ENCODE peak calls at places on chromosomes 12 and 14, in seven cellular contexts. V is A172; I is stimulated activated CD8-positive, alpha-beta memory T cell treated with anti-CD3 and anti-CD28 coated beads, Interleukin-4, amount 100 ng/mL, for 4 hours; Q is breast epithelium; R is myocyte; P is lung; B is stimulated activated CD4-positive, alpha-beta T cell treated with anti-CD3 and anti-CD28 coated beads, Interleukin-1b, Interleukin-23, amount 100 ng/mL, for 24 hours. W is an unnamed sample.

GRCh38 chr14:62778847-62779246 is 266.4 kb downstream of the KCNH5 start:
- DNase-seq in V (no peak), I (no peak), Q (no peak), R (no peak), P (no peak), B (no peak), W (no peak)

GRCh38 chr14:75222208-75222701 is 45.8 kb upstream of the TMED10 start:
- DNase-seq in V (peak; percentile 70), I (no peak), Q (no peak), R (no peak), P (no peak), B (no peak), W (peak; percentile 40)

GRCh38 chr12:69405466-69405865 is 45.9 kb downstream of the YEATS4 start:
- DNase-seq in V (peak; percentile 97), I (no peak), Q (no peak), R (peak; percentile 90), P (no peak), B (no peak), W (peak; percentile 72)

GRCh38 chr12:88960213-88960878 is 380.1 kb upstream of the KITLG start:
- DNase-seq in V (peak; percentile 83), I (no peak), Q (no peak), R (peak; percentile 31), P (no peak), B (no peak), W (no peak)

GRCh38 chr14:78182722-78183121 is 12.5 kb downstream of the NRXN3 start:
- DNase-seq in V (no peak), I (no peak), Q (no peak), R (no peak), P (no peak), B (no peak), W (no peak)

GRCh38 chr12:76003263-76003640 is 28.3 kb downstream of the PHLDA1 start:
- DNase-seq in V (no peak), I (no peak), Q (no peak), R (peak; percentile 59), P (no peak), B (no peak), W (no peak)

GRCh38 chr12:92363295-92364146 is 217.9 kb upstream of the BTG1 start:
- DNase-seq in V (no peak), I (peak; percentile 19), Q (no peak), R (peak; percentile 99), P (no peak), B (no peak), W (no peak)

GRCh38 chr12:128864516-128865186 is 11.4 kb downstream of the GLT1D1 start:
- DNase-seq in V (no peak), I (no peak), Q (no peak), R (no peak), P (no peak), B (no peak), W (no peak)

GRCh38 chr12:49389092-49389703 is 21.9 kb downstream of the SPATS2 start:
- DNase-seq in V (no peak), I (peak; percentile 14), Q (no peak), R (no peak), P (peak; percentile 32), B (no peak), W (no peak)

GRCh38 chr12:67447180-67447579 is 178.0 kb downstream of the CAND1 start:
- DNase-seq in V (no peak), I (no peak), Q (no peak), R (no peak), P (no peak), B (no peak), W (no peak)

GRCh38 chr12:80230068-80230467 is 130.7 kb downstream of the OTOGL start:
- DNase-seq in V (peak; percentile 21), I (no peak), Q (no peak), R (peak; percentile 80), P (no peak), B (no peak), W (no peak)

GRCh38 chr12:38921025-38921677 is 15.8 kb upstream of the CPNE8 start:
- DNase-seq in V (peak; percentile 65), I (no peak), Q (no peak), R (no peak), P (peak; percentile 51), B (no peak), W (peak; percentile 48)

GRCh38 chr12:80186727-80187217 is 87.4 kb downstream of the OTOGL start:
- DNase-seq in V (peak; percentile 87), I (no peak), Q (no peak), R (peak; percentile 92), P (peak; percentile 48), B (no peak), W (peak; percentile 72)

GRCh38 chr12:120247621-120248030 is 17.9 kb downstream of the PXN start:
- DNase-seq in V (peak; percentile 81), I (no peak), Q (no peak), R (peak; percentile 66), P (no peak), B (no peak), W (no peak)

GRCh38 chr12:6332459-6332858 is 9.4 kb downstream of the TNFRSF1A start:
- DNase-seq in V (peak; percentile 55), I (no peak), Q (no peak), R (peak; percentile 57), P (no peak), B (no peak), W (no peak)

GRCh38 chr12:91335724-91336123 is 153.1 kb upstream of the DCN start:
- DNase-seq in V (no peak), I (no peak), Q (no peak), R (peak; percentile 57), P (no peak), B (no peak), W (no peak)

GRCh38 chr14:68462683-68463082 is 330.2 kb downstream of the ZFP36L1 start:
- DNase-seq in V (no peak), I (no peak), Q (no peak), R (peak; percentile 63), P (no peak), B (no peak), W (no peak)

GRCh38 chr12:9910716-9911421 is 21.3 kb downstream of the CLEC2A start:
- DNase-seq in V (no peak), I (no peak), Q (no peak), R (no peak), P (no peak), B (no peak), W (no peak)

GRCh38 chr12:25585021-25585523 is 32.0 kb upstream of the LMNTD1 start:
- DNase-seq in V (no peak), I (no peak), Q (no peak), R (peak; percentile 8), P (peak; percentile 42), B (no peak), W (no peak)

GRCh38 chr12:64082866-64083268 is 139.2 kb downstream of the KICS2 start:
- DNase-seq in V (no peak), I (no peak), Q (no peak), R (peak; percentile 42), P (no peak), B (no peak), W (no peak)

GRCh38 chr14:52313903-52314481 is at the start of gene PTGER2:
- DNase-seq in V (peak; percentile 58), I (peak; percentile 46), Q (peak; percentile 63), R (peak; percentile 93), P (peak; percentile 86), B (peak; percentile 37), W (peak; percentile 74)

GRCh38 chr14:96959992-96960391 is 162.8 kb downstream of the VRK1 start:
- DNase-seq in V (no peak), I (no peak), Q (no peak), R (no peak), P (no peak), B (no peak), W (no peak)

GRCh38 chr12:51531982-51532497 is 59.0 kb upstream of the SCN8A start:
- DNase-seq in V (peak; percentile 74), I (peak; percentile 53), Q (peak; percentile 71), R (peak; percentile 85), P (peak; percentile 77), B (peak; percentile 36), W (peak; percentile 70)

GRCh38 chr14:90880282-90880681 is 64.1 kb upstream of the TTC7B start:
- DNase-seq in V (no peak), I (no peak), Q (no peak), R (no peak), P (no peak), B (no peak), W (no peak)

GRCh38 chr12:131363841-131364425 is 347.0 kb upstream of the SFSWAP start:
- DNase-seq in V (no peak), I (no peak), Q (no peak), R (no peak), P (no peak), B (no peak), W (no peak)

GRCh38 chr12:38155526-38156496 is 160.8 kb upstream of the ALG10B start:
- DNase-seq in V (no peak), I (no peak), Q (peak; percentile 47), R (no peak), P (no peak), B (no peak), W (no peak)

GRCh38 chr12:63918788-63919300 is 74.3 kb downstream of the SRGAP1 start:
- DNase-seq in V (peak; percentile 69), I (no peak), Q (no peak), R (no peak), P (no peak), B (no peak), W (peak; percentile 38)

GRCh38 chr12:124044809-124045321 is 71.8 kb downstream of the ZNF664 start:
- DNase-seq in V (no peak), I (no peak), Q (no peak), R (peak; percentile 57), P (no peak), B (no peak), W (no peak)

GRCh38 chr14:68548194-68549056 is 244.4 kb downstream of the ZFP36L1 start:
- DNase-seq in V (peak; percentile 90), I (no peak), Q (peak; percentile 91), R (peak; percentile 98), P (peak; percentile 74), B (no peak), W (no peak)

GRCh38 chr12:50074936-50075807 is 10.0 kb upstream of the SMARCD1 start:
- DNase-seq in V (peak; percentile 80), I (peak; percentile 62), Q (peak; percentile 84), R (peak; percentile 85), P (peak; percentile 85), B (peak; percentile 62), W (peak; percentile 85)

GRCh38 chr14:36604757-36605505 is 22.5 kb upstream of the NKX2-8 start:
- DNase-seq in V (peak; percentile 39), I (no peak), Q (peak; percentile 52), R (peak; percentile 86), P (peak; percentile 69), B (peak; percentile 23), W (peak; percentile 68)

GRCh38 chr12:106976013-106976658 is 10.8 kb downstream of the MTERF2 start:
- DNase-seq in V (peak; percentile 31), I (no peak), Q (no peak), R (peak; percentile 68), P (no peak), B (no peak), W (no peak)

GRCh38 chr12:55930771-55931316 is at the start of gene DGKA:
- DNase-seq in V (peak; percentile 53), I (no peak), Q (no peak), R (peak; percentile 47), P (peak; percentile 50), B (peak; percentile 51), W (peak; percentile 62)

GRCh38 chr12:72203764-72204335 is 68.3 kb upstream of the TRHDE start:
- DNase-seq in V (no peak), I (no peak), Q (no peak), R (no peak), P (no peak), B (no peak), W (no peak)